ENCODE peak calls at places on chromosome 12, in six cellular contexts. Y is CD4-positive, alpha-beta memory T cell; K is sigmoid colon; O is ovary; C is Peyer's patch; Q is cardiac fibroblast. D is an unnamed sample.

GRCh38 chr12:130965668-130966067 is 12.0 kb downstream of the ADGRD1 start:
- DNase-seq in Q (peak; percentile 46), O (no peak), K (no peak), Y (no peak), C (no peak), D (no peak)

GRCh38 chr12:41190360-41190759 is 2.2 kb downstream of the PDZRN4 start:
- DNase-seq in Q (peak; percentile 6), O (peak; percentile 51), K (peak; percentile 67), C (no peak), Y (no peak), D (no peak)

GRCh38 chr12:28961948-28962384 is 187.1 kb upstream of the FAR2 start:
- DNase-seq in Q (peak; percentile 58), O (no peak), C (no peak), K (no peak), Y (no peak), D (no peak)

GRCh38 chr12:6771091-6771495 is 1.2 kb upstream of the LAG3 start:
- DNase-seq in Y (no peak), K (peak; percentile 85), C (no peak), Q (no peak), O (no peak), D (no peak)

GRCh38 chr12:131122631-131123030 is 168.9 kb downstream of the ADGRD1 start:
- DNase-seq in O (no peak), Y (no peak), C (peak; percentile 19), K (peak; percentile 52), Q (no peak), D (no peak)

GRCh38 chr12:779745-780734 is 27.7 kb downstream of the WNK1 start:
- DNase-seq in Y (no peak), K (no peak), Q (peak; percentile 68), C (no peak), O (no peak), D (no peak)

GRCh38 chr12:16610006-16610520 is 4.1 kb upstream of the LMO3 start:
- DNase-seq in Q (no peak), Y (no peak), K (no peak), O (no peak), C (no peak), D (no peak)

GRCh38 chr12:130870442-130871285 is 1.2 kb upstream of the RAN start:
- DNase-seq in K (peak; percentile 83), C (peak; percentile 81), O (peak; percentile 63), Y (peak; percentile 68), Q (peak; percentile 99), D (peak; percentile 88)

GRCh38 chr12:3230758-3231375 is 153.7 kb downstream of the TSPAN9 start:
- DNase-seq in C (no peak), Y (no peak), Q (no peak), K (no peak), O (no peak), D (no peak)

GRCh38 chr12:125386652-125387051 is 321.4 kb downstream of the AACS start:
- DNase-seq in C (no peak), O (no peak), K (no peak), Y (no peak), Q (no peak), D (no peak)

GRCh38 chr12:89571481-89572190 is 45.8 kb upstream of the POC1B start:
- DNase-seq in C (no peak), O (no peak), Q (peak; percentile 61), Y (no peak), K (no peak), D (no peak)
- H3K4me3 ChIP-seq in C (no peak overlapping the region), O (no peak overlapping the region), Q (no peak overlapping the region), Y (no peak overlapping the region), K (no peak overlapping the region), D (no peak overlapping the region)

DNA sequence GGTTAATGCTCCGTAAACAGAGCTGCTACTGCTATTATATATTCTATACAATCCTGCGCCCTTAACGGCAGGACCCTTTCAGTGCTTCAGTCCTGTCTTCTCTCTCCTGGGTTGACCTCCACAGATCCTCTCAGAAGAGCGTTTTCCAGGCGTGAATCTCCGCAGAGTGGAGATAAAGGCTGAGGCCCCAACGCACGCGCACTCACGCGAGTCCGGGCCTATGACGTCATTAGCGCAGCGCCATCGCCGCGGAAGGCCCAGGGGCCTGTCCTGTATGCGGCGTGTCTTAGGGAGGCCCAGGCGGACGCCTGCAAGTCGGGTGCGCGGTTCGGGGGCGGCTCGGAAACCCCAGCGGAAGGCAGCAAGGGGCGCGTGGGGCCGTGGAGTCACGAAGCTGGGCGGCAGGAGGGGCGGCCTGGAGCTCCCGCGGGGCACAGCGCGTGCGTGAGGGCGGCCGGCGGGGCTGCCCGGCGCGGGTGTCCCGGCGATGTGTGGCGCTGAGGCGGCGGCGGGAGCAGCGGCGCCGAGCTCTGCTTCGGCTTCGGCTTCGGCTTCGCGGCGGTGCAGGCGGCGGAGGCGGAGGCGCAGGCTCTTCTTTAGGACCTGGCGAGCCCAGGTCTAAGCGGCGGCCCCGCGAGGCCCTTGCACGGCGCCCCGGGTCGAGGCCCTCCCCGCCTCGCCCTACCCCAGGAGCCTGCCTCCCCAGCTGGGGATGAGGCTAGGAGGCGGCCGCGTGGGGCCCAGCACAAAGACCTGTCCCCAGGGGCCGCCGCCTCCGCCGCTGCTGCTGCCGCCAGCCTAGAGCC is at the start of gene MAPKAPK5:
- DNase-seq in O (peak; percentile 95), K (peak; percentile 97), C (peak; percentile 97), Y (peak; percentile 96), Q (peak; percentile 96), D (peak; percentile 99)
- H3K4me3 ChIP-seq in O (peak within 1 kb of the TSS; percentile 70), K (peak within 1 kb of the TSS; percentile 99), C (peak within 1 kb of the TSS; percentile 89), Y (peak within 1 kb of the TSS; percentile 95), Q (peak within 1 kb of the TSS; percentile 97), D (peak within 1 kb of the TSS; percentile 97)

DNA sequence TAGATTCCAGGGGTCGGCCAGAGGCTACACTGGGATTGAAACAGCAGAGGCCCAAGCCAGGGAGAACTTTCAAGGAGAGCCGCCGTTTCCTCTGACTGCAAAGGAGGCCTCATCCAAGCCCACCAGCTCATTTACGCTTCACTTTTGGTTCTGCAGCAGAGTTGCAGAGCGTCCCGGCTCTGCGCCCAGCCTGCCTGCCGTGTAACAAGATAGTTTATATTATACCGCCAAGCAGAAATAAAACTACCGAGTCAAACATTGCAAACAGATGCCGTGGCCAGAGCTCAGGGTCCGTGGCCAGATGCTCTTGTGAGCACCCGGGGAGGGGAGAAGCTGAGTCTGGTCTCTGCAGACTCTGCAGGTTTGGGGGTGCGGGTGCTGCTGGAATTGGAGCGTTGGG is 60.7 kb upstream of the TBX3 start:
- DNase-seq in C (no peak), Y (no peak), O (peak; percentile 39), Q (no peak), K (peak; percentile 77), D (no peak)
- H3K4me3 ChIP-seq in C (no peak overlapping the region), Y (no peak overlapping the region), O (no peak overlapping the region), Q (no peak overlapping the region), K (peak overlapping the region; percentile 11), D (no peak overlapping the region)

GRCh38 chr12:1797011-1797901 is 23.1 kb upstream of the LRTM2 start:
- DNase-seq in C (peak; percentile 83), Y (peak; percentile 48), O (peak; percentile 60), K (peak; percentile 82), Q (no peak), D (peak; percentile 95)
- H3K4me3 ChIP-seq in C (peak overlapping the region; percentile 62), Y (peak overlapping the region; percentile 96), O (peak overlapping the region; percentile 46), K (peak overlapping the region; percentile 60), Q (peak overlapping the region; percentile 41), D (peak overlapping the region; percentile 71)

GRCh38 chr12:53050426-53051057 is 677 bp downstream of the TNS2 start:
- DNase-seq in C (no peak), O (no peak), Y (no peak), Q (no peak), K (no peak), D (no peak)
- H3K4me3 ChIP-seq in C (peak overlapping the region; percentile 65), O (peak overlapping the region; percentile 50), Y (no peak overlapping the region), Q (peak overlapping the region; percentile 93), K (peak overlapping the region; percentile 62), D (peak overlapping the region; percentile 67)

DNA sequence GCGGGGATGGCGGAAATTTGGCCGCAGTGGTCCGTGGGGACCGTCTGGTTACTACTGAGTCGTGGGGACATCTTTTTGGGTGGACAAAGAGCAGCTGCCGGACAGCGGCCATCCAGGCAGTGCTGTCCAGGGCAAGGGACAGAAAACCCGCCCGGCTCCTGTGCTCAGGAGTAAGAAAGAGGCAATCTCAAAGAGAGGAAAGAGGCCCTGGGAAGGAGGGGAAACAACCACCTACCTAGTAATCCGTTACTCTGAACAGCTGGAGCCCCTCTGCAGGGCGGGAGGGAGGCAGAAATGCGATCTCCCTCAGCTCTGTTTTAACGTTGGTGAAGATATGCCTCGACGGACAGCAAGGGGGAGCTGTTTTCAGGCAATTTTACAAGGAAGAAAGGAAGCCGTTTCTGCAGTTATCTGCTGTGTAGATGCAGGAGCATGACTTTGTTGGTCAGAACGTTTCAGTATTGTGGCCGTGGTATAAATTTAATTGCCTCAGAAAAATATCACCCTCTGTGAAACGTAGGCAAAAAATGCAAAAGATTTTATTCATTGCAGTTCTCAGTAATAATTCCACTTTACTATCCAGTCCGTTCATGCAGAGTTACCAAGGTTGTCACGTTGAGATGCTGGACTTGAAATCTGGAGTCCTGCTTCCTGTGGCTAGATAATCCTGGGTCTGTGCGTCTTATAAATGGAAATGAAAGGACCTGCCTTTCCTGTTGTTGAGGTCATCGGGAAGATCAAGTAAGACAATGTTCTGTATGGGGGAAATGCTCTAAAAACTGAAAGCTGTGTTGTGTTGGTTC is 1.1 kb upstream of the AVPR1A start:
- DNase-seq in Q (peak; percentile 58), C (no peak), K (no peak), O (peak; percentile 13), Y (no peak), D (no peak)
- H3K4me3 ChIP-seq in Q (no peak overlapping the region), C (peak overlapping the region; percentile 26), K (peak overlapping the region; percentile 31), O (peak overlapping the region; percentile 47), Y (no peak overlapping the region), D (peak overlapping the region; percentile 27)

GRCh38 chr12:124347805-124348658 is 53.1 kb downstream of the RFLNA start:
- DNase-seq in Q (no peak), Y (no peak), C (no peak), K (no peak), O (no peak), D (no peak)

GRCh38 chr12:124346425-124347168 is 51.7 kb downstream of the RFLNA start:
- DNase-seq in Q (no peak), Y (no peak), C (no peak), O (no peak), K (no peak), D (no peak)

GRCh38 chr12:124347335-124347734 is 52.4 kb downstream of the RFLNA start:
- DNase-seq in K (no peak), O (no peak), Q (no peak), Y (no peak), C (no peak), D (no peak)

GRCh38 chr12:124344526-124344925 is 49.6 kb downstream of the RFLNA start:
- DNase-seq in K (no peak), C (no peak), O (no peak), Y (no peak), Q (no peak), D (no peak)

GRCh38 chr12:124345795-124346194 is 50.9 kb downstream of the RFLNA start:
- DNase-seq in C (no peak), O (no peak), Q (no peak), K (no peak), Y (no peak), D (no peak)
- H3K4me3 ChIP-seq in C (no peak overlapping the region), O (no peak overlapping the region), Q (no peak overlapping the region), K (no peak overlapping the region), Y (no peak overlapping the region), D (no peak overlapping the region)

DNA sequence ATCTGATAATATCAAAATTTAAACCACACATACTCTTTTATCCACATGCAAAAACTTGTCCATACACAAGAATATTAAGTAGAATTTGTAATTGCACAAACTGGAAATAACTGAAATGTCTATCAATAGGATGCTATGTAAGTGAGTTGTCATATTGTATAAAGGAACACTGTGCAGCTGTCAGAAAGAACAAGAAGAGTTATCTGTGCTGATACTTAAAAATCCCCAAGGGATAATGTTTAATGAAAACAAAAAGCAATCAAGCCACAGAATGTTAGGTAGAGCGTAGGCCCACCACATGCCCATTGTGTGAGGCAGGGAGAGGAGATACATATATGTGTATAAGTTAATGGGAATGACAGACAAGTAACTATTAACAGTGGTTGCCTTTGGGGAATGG is 25.9 kb upstream of the HIGD1C start:
- DNase-seq in Q (no peak), K (no peak), C (no peak), O (no peak), Y (no peak), D (no peak)
- H3K4me3 ChIP-seq in Q (peak overlapping the region; percentile 84), K (peak overlapping the region; percentile 64), C (peak overlapping the region; percentile 79), O (peak overlapping the region; percentile 69), Y (no peak overlapping the region), D (peak overlapping the region; percentile 87)

GRCh38 chr12:47820631-47821345 is 1.1 kb upstream of the HDAC7 start:
- DNase-seq in Y (no peak), Q (peak; percentile 99), O (peak; percentile 93), C (peak; percentile 82), K (peak; percentile 97), D (no peak)
- H3K4me3 ChIP-seq in Y (no peak overlapping the region), Q (peak overlapping the region; percentile 56), O (peak overlapping the region; percentile 81), C (peak overlapping the region; percentile 87), K (peak overlapping the region; percentile 84), D (peak overlapping the region; percentile 74)